ENCODE peak calls at places on chromosome 1, in eight cellular contexts. A, K, C, B, W, L, G and O are unnamed samples.

GRCh38 chr1:224759570-224760562 is 143.7 kb downstream of the CNIH3 start:
- DNase-seq in C (no peak), L (no peak), B (no peak), G (no peak), A (no peak), W (peak), K (no peak), O (no peak)

GRCh38 chr1:178706467-178706866 is 18.6 kb upstream of the RALGPS2 start:
- DNase-seq in L (no peak), K (no peak), C (peak), W (no peak), B (peak), A (no peak), G (no peak), O (no peak)

GRCh38 chr1:119327436-119328155 is 41.0 kb upstream of the HAO2 start:
- DNase-seq in W (peak), B (peak), K (peak), G (no peak), A (no peak), L (peak), C (peak), O (no peak)

GRCh38 chr1:15248238-15248637 is 1.2 kb downstream of the FHAD1 start:
- DNase-seq in G (no peak), A (no peak), B (no peak), K (no peak), C (no peak), L (no peak), W (no peak), O (no peak)

GRCh38 chr1:173477286-173478098 is at the start of gene PRDX6:
- DNase-seq in W (no peak), L (peak), B (peak), A (peak), G (no peak), C (peak), K (peak), O (peak)

GRCh38 chr1:247740721-247741120 is 2.3 kb downstream of the OR14K1 start:
- DNase-seq in W (no peak), G (no peak), L (no peak), B (no peak), K (no peak), A (no peak), C (no peak), O (no peak)

GRCh38 chr1:19058476-19058797 is 102.0 kb upstream of the IFFO2 start:
- DNase-seq in C (no peak), A (no peak), G (no peak), B (no peak), L (no peak), W (peak), K (no peak), O (no peak)

GRCh38 chr1:45490623-45491463 is at the start of gene TESK2:
- DNase-seq in K (peak), A (peak), G (peak), B (peak), L (peak), W (peak), C (peak), O (peak)

GRCh38 chr1:228927947-228928898 is 192.9 kb downstream of the RHOU start:
- DNase-seq in W (no peak), G (no peak), K (no peak), B (no peak), L (no peak), C (no peak), A (no peak), O (no peak)

GRCh38 chr1:210250998-210251679 is 18.5 kb downstream of the SERTAD4 start:
- DNase-seq in C (no peak), L (peak), B (peak), K (peak), A (peak), W (peak), G (peak), O (no peak)

GRCh38 chr1:222757673-222758268 is 20.8 kb downstream of the FAM177B start:
- DNase-seq in K (peak), C (no peak), G (no peak), W (no peak), A (no peak), L (no peak), B (no peak), O (no peak)

GRCh38 chr1:89932598-89933364 is 62.1 kb upstream of the ZNF326 start:
- DNase-seq in W (no peak), L (no peak), G (no peak), A (no peak), C (no peak), B (no peak), K (no peak), O (no peak)

GRCh38 chr1:38223391-38223790 is 176.8 kb upstream of the POU3F1 start:
- DNase-seq in A (no peak), G (no peak), W (no peak), B (no peak), K (no peak), C (no peak), L (no peak), O (no peak)

GRCh38 chr1:246728311-246728710 is 4.1 kb downstream of the SCCPDH start:
- DNase-seq in B (no peak), K (no peak), A (no peak), G (no peak), L (no peak), W (no peak), C (peak), O (no peak)

GRCh38 chr1:175192111-175192629 is 406 bp downstream of the KIAA0040 start:
- DNase-seq in K (peak), L (peak), A (peak), W (peak), C (no peak), B (peak), G (peak), O (no peak)

GRCh38 chr1:173224887-173225280 is 17.8 kb upstream of the TNFSF4 start:
- DNase-seq in K (no peak), W (no peak), C (no peak), L (no peak), G (no peak), A (no peak), B (no peak), O (no peak)

DNA sequence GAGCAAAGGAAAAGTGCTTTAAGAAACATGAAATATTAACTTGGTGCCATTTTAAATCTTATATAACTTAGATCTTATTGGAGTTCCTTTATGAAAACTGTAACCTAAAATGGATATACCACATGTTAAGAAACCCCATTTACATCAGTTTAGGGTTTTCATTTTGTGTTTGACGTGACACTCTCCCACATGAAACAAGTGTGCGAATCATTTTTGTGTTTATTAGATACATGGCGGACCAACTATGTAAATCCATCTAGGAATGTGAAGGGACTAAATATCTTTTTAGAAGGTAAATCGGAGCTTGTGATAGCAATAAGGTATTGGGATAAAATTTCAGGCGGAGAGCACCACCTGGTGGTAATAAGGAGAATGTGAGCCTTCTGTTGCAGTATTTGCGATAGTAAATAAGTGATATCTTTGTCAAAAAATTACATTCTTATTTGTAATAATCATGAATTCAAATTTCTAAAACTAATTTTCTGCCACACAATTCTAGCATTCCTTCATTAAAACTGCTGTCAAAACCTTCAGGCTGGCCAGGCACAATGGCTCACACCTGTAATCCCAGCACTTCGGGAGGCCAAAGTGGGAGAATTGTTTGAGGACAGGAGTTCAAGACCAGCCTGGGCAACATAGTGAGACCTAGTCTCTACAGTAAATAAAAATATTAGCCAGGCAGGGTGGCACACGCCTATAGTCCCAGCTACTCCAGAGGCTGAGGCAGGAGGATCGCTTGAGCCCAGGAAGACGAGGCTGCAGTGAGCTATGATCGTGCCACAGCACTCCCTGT is 31.3 kb downstream of the SMAP2 start:
- DNase-seq in K (peak), L (peak), C (peak), W (no peak), B (peak), G (no peak), A (no peak), O (no peak)
- H3K4me3 ChIP-seq in K (no peak), L (no peak), C (no peak), W (no peak), B (no peak), G (no peak), A (no peak), O (no peak)

GRCh38 chr1:108119500-108119899 is 80.6 kb downstream of the SLC25A24 start:
- DNase-seq in C (no peak), G (no peak), B (no peak), K (no peak), W (no peak), A (no peak), L (no peak), O (no peak)
- TF ChIP-seq CTCF in C (no peak), G (no peak), B (no peak), K (no peak), W (no peak), A (no peak), L (no peak), O (no peak)

GRCh38 chr1:199490804-199491527 is 536.5 kb upstream of the NR5A2 start:
- DNase-seq in W (no peak), K (no peak), A (no peak), C (peak), G (no peak), L (no peak), B (peak), O (peak)

GRCh38 chr1:199495432-199495831 is 532.1 kb upstream of the NR5A2 start:
- DNase-seq in C (no peak), B (no peak), W (no peak), G (no peak), A (no peak), K (no peak), L (no peak), O (no peak)

DNA sequence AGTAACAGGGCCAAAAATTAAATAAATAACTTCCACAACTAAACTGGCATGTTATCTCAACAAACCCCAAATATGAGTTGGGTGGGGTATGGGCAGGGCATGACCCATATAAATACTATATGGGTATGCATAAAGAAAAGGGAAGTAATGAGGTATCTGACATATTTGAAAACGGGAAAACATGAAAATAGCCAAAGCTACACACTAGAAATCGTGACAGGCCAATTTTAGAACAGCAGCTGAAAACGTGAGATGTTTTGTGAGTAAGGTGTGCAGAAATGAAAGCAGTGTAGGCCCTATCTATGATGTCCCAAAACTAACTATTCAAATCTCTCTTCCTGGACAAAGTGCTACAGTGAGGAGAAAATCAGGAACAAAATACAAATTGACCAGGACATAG is 537.9 kb upstream of the NR5A2 start:
- DNase-seq in K (no peak), C (no peak), W (no peak), G (no peak), A (no peak), B (no peak), L (no peak), O (no peak)
- H3K4me3 ChIP-seq in K (no peak), C (no peak), W (no peak), G (no peak), A (no peak), B (no peak), L (no peak), O (no peak)

GRCh38 chr1:150514913-150515327 is 632 bp upstream of the FALEC start:
- DNase-seq in G (no peak), A (no peak), W (no peak), C (no peak), K (no peak), L (no peak), B (no peak), O (no peak)

GRCh38 chr1:150514260-150514659 is 1.3 kb upstream of the FALEC start:
- DNase-seq in L (no peak), G (no peak), K (no peak), A (no peak), W (no peak), B (no peak), C (no peak), O (no peak)

GRCh38 chr1:150516616-150517015 is 1.1 kb downstream of the FALEC start:
- DNase-seq in C (no peak), W (no peak), L (peak), K (no peak), B (peak), G (no peak), A (no peak), O (no peak)

GRCh38 chr1:150515328-150516049 is at the start of gene FALEC:
- DNase-seq in K (peak), L (peak), B (peak), C (peak), G (peak), W (peak), A (peak), O (peak)

GRCh38 chr1:150516050-150516591 is 569 bp downstream of the FALEC start:
- DNase-seq in B (no peak), W (peak), A (no peak), G (no peak), K (no peak), C (no peak), L (peak), O (no peak)
- TF ChIP-seq CTCF in B (no peak), W (no peak), A (no peak), G (no peak), K (no peak), C (peak), L (no peak), O (no peak)

GRCh38 chr1:36753451-36753850 is 270.7 kb upstream of the CSF3R start:
- DNase-seq in C (no peak), L (no peak), W (no peak), A (no peak), K (no peak), G (no peak), B (no peak), O (no peak)
- H3K4me3 ChIP-seq in C (no peak), L (no peak), W (no peak), A (no peak), K (no peak), G (no peak), B (no peak), O (no peak)